ENCODE peak calls at places on chromosome 11, in four cellular contexts. Y is transverse colon, R is H1, B is prostate gland. A is an unnamed sample.
A peak's percentile ranks its signal among the peaks of the same experiment; 100 is the strongest.

GRCh38 chr11:126465573-126466287 is 110.2 kb downstream of the ST3GAL4 start:
- DNase-seq in Y (peak; percentile 68), B (no peak), R (no peak), A (peak; percentile 30)

GRCh38 chr11:73539506-73540084 is 58.3 kb downstream of the FAM168A start:
- DNase-seq in Y (no peak), R (no peak), B (no peak), A (no peak)

GRCh38 chr11:8206251-8207079 is 37.6 kb upstream of the RIC3 start:
- DNase-seq in Y (no peak), R (peak; percentile 49), B (peak; percentile 16), A (peak; percentile 78)

GRCh38 chr11:33391188-33391892 is 134.2 kb downstream of the HIPK3 start:
- DNase-seq in B (no peak), Y (no peak), R (no peak), A (no peak)

GRCh38 chr11:19530505-19530904 is 182.1 kb upstream of the NAV2 start:
- DNase-seq in Y (no peak), B (no peak), R (no peak), A (no peak)

GRCh38 chr11:64879226-64879900 is 942 bp upstream of the EHD1 start:
- DNase-seq in R (no peak), B (no peak), Y (peak; percentile 33), A (no peak)

GRCh38 chr11:12042215-12042676 is 33.8 kb upstream of the DKK3 start:
- DNase-seq in R (no peak), B (no peak), Y (no peak), A (no peak)

GRCh38 chr11:61107888-61108287 is 5.6 kb downstream of the CD5 start:
- DNase-seq in R (no peak), B (no peak), Y (no peak), A (no peak)

GRCh38 chr11:100757636-100758035 is 70.5 kb downstream of the ARHGAP42 start:
- DNase-seq in R (no peak), B (no peak), Y (no peak), A (no peak)

GRCh38 chr11:33716236-33716635 is 15.6 kb upstream of the C11orf91 start:
- DNase-seq in B (no peak), R (no peak), Y (no peak), A (no peak)

GRCh38 chr11:80702264-80702663 is 1261.4 kb upstream of the TENM4 start:
- DNase-seq in Y (no peak), B (no peak), R (no peak), A (no peak)

GRCh38 chr11:96191752-96192151 is 151.2 kb downstream of the MAML2 start:
- DNase-seq in Y (no peak), B (no peak), R (no peak), A (no peak)

GRCh38 chr11:59822989-59823566 is 12.5 kb upstream of the MRPL16 start:
- DNase-seq in B (no peak), R (no peak), Y (peak; percentile 33), A (peak; percentile 53)

GRCh38 chr11:119342023-119342300 is 1.3 kb upstream of the C1QTNF5 start:
- DNase-seq in R (no peak), B (no peak), Y (no peak), A (no peak)

GRCh38 chr11:113991718-113992458 is 17.0 kb downstream of the HTR3A start:
- DNase-seq in Y (no peak), B (no peak), R (no peak), A (no peak)

GRCh38 chr11:11390068-11390775 is 37.2 kb upstream of the CSNK2A3 start:
- DNase-seq in Y (no peak), R (no peak), B (no peak), A (no peak)

GRCh38 chr11:99325807-99326206 is 305.1 kb downstream of the CNTN5 start:
- DNase-seq in B (no peak), R (no peak), Y (no peak), A (no peak)

GRCh38 chr11:17954395-17955252 is 58.2 kb downstream of the SERGEF start:
- DNase-seq in R (no peak), B (no peak), Y (no peak), A (no peak)

GRCh38 chr11:113668255-113668654 is 37.9 kb downstream of the TMPRSS5 start:
- DNase-seq in B (no peak), R (no peak), Y (no peak), A (no peak)

DNA sequence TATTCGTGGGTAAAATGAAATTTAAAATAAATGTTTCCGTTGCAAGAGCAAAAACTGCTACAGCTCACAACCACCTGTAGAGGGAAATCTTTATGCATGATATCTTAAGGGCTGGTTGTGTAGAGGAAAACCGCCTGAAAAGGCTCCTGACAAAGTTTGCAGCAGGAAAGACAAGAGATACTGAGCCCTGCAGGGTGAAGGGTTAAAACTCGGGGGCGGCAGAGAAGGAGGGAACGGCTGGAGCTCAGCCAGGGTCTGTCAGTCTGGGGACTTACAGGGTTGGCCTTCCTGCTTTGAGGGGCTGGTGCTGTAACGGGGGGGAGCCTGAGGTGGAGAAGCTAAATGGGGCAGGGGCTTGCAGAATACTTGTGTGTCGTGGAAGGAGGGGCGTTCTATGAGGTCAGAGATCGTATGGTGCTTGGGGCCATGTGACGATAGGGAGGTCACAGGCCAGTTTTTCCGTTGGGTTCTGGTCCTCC is 122.9 kb upstream of the HSD17B12 start:
- DNase-seq in B (no peak), Y (no peak), R (peak; percentile 64), A (no peak)
- H3K4me1 ChIP-seq in B (no peaks in the 10 kb centered on the region), Y (no peaks in the 10 kb centered on the region), R (peaks cover 10% of the 10 kb centered on the region), A (peaks cover 32% of the 10 kb centered on the region)

GRCh38 chr11:63683133-63683991 is 2.1 kb downstream of the RTN3 start:
- DNase-seq in R (no peak), B (no peak), Y (no peak), A (no peak)

GRCh38 chr11:63682045-63682915 is 980 bp downstream of the RTN3 start:
- DNase-seq in R (peak; percentile 56), Y (peak; percentile 48), B (no peak), A (no peak)

GRCh38 chr11:63680842-63681207 is 475 bp upstream of the RTN3 start:
- DNase-seq in Y (no peak), R (no peak), B (no peak), A (no peak)

GRCh38 chr11:63686912-63687311 is 5.6 kb downstream of the RTN3 start:
- DNase-seq in Y (no peak), B (no peak), R (no peak), A (no peak)

GRCh38 chr11:63681208-63682044 is at the start of gene RTN3:
- DNase-seq in Y (peak; percentile 99), R (peak; percentile 99), B (peak; percentile 95), A (peak; percentile 98)
- TF ChIP-seq POLR2A in Y (peak; percentile 98), R (peak; percentile 92), B (peak; percentile 98), A (no peak)

DNA sequence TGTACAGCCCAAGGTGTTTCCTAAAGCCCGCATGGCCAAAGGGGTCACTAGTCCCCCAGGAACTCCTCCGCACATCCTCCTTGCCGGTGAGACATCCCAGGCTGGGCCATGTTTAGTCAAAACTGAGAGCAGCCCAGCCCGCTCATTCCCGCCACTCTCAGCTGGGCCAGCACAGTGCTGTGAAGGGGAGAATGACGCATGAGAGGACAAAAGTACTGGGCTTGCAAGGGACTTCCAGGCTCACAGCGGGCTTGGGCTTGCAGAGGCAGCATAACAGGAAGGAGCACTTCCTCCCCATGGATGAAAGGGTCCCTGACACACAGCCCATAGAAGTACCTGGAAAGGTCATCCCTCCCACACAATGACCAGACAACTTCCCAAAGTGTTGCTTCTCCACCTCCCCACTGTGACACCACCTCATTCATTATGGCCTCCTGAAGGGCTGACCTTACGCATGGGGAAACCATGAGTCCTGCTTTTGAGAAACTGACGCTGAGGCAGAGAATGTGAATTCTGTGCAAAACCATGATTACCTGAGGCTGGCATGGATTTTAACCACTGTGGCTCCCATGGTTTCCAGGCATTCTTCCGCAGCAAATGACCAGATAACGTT is 19.1 kb downstream of the ETS1 start:
- DNase-seq in B (no peak), Y (no peak), R (no peak), A (no peak)
- TF ChIP-seq POLR2AphosphoS5 in B (no peak), Y (no peak), R (no peak), A (no peak)

DNA sequence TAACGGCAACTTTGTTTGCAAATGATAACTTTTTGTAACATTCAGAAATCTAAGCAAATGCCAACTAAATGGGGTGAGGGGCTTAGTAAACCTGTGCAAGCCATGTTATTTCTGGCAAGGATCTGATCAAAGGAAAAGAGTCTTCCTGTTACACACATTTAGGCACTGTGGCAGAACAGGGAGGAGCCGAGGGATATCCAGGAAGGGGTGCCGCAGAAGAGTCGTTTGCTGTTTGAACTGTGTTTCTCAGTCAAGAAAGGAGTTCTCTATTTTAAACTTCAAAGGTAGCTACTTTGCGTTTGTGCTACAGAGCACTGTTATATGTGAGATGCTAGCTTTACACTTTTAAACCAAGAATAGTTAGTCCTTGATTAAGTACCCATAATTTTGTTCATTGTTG is 175.5 kb downstream of the ETS1 start:
- DNase-seq in R (no peak), B (no peak), Y (no peak), A (no peak)
- H3K4me1 ChIP-seq in R (no peaks in the 10 kb centered on the region), B (no peaks in the 10 kb centered on the region), Y (peaks cover 8% of the 10 kb centered on the region), A (peaks cover 9% of the 10 kb centered on the region)

DNA sequence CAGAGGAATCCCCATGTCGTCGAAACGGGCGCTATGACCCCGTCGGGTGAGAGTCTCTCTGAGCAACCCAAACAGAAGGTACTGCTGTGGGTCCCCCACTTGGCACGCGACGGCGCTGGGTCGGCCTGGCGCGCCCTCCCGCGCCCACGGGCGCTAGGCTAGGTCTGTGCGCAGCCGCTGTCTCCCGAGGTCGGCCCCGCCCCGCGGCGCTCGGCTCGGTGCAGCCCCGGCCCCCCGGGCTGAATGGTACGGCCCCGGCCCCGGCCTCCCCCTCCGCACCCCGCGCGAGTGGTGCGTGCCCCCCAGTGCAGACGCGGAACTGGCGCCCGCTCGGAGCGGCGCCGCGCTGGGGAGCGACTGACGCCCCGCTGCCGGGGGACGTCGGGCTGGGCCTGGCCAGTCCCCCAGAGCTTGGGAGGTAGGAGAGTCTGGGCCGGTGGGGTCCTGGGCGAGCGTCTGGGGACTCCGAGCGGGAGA is at the start of gene MADD:
- DNase-seq in Y (peak; percentile 90), R (no peak), B (peak; percentile 70), A (peak; percentile 89)
- TF ChIP-seq POLR2A in Y (peak; percentile 76), R (peak; percentile 36), B (peak; percentile 66), A (no peak)

A was measured in stomach.